ENCODE peak calls at places on chromosomes 2 and 18, in seven cellular contexts. U is K562, K is SK-N-SH, P is HCT116, I is H1, F is HepG2, E is GM12878. X is an unnamed sample.

GRCh38 chr2:174888136-174888535 is 117.0 kb downstream of the CHN1 start:
- DNase-seq in U (no peak), K (no peak), P (no peak), I (no peak), F (no peak), E (no peak), X (no peak)

GRCh38 chr2:170462433-170463205 is 252.5 kb upstream of the SP5 start:
- DNase-seq in U (no peak), K (no peak), P (no peak), I (no peak), F (no peak), E (no peak), X (no peak)

GRCh38 chr18:27668126-27668525 is 483.0 kb upstream of the CHST9 start:
- DNase-seq in U (no peak), K (no peak), P (no peak), I (no peak), F (no peak), E (no peak), X (no peak)

GRCh38 chr2:227767830-227768229 is 22.1 kb downstream of the SCYGR8 start:
- DNase-seq in U (no peak), K (no peak), P (no peak), I (no peak), F (no peak), E (no peak), X (no peak)

GRCh38 chr2:165911231-165911630 is 42.3 kb downstream of the TTC21B start:
- DNase-seq in U (no peak), K (no peak), P (no peak), I (no peak), F (no peak), E (no peak), X (no peak)

GRCh38 chr2:37371979-37372378 is 27.5 kb downstream of the QPCT start:
- DNase-seq in U (no peak), K (no peak), P (no peak), I (no peak), F (no peak), E (no peak), X (no peak)

GRCh38 chr2:169354244-169354643 is 8.1 kb downstream of the LRP2 start:
- DNase-seq in U (no peak), K (no peak), P (no peak), I (no peak), F (no peak), E (no peak), X (no peak)

GRCh38 chr2:152499921-152500320 is 164.9 kb downstream of the FMNL2 start:
- DNase-seq in U (no peak), K (peak; percentile 30), P (no peak), I (no peak), F (no peak), E (no peak), X (no peak)

GRCh38 chr2:177147093-177147694 is 65.4 kb upstream of the HNRNPA3 start:
- DNase-seq in U (peak; percentile 44), K (peak; percentile 40), P (no peak), I (no peak), F (peak; percentile 55), E (peak; percentile 40), X (no peak)

GRCh38 chr18:13112982-13113381 is 105.6 kb upstream of the LDLRAD4 start:
- DNase-seq in U (peak; percentile 55), K (peak; percentile 84), P (peak; percentile 2), I (peak; percentile 64), F (peak; percentile 81), E (no peak), X (no peak)

GRCh38 chr2:223051580-223052375 is at the start of gene KCNE4:
- DNase-seq in U (no peak), K (no peak), P (no peak), I (no peak), F (no peak), E (no peak), X (no peak)

GRCh38 chr2:85009019-85009618 is 38.2 kb downstream of the KCMF1 start:
- DNase-seq in U (no peak), K (no peak), P (no peak), I (no peak), F (no peak), E (no peak), X (no peak)

GRCh38 chr2:133044556-133044955 is 374.6 kb upstream of the LYPD1 start:
- DNase-seq in U (no peak), K (no peak), P (no peak), I (no peak), F (no peak), E (no peak), X (no peak)

GRCh38 chr18:79368681-79369080 is 27.0 kb upstream of the NFATC1 start:
- DNase-seq in U (no peak), K (no peak), P (no peak), I (no peak), F (no peak), E (no peak), X (no peak)

GRCh38 chr2:172613035-172613434 is 57.1 kb downstream of the PDK1 start:
- DNase-seq in U (peak; percentile 24), K (peak; percentile 32), P (no peak), I (no peak), F (no peak), E (no peak), X (no peak)

GRCh38 chr18:57619881-57620280 is 1.8 kb downstream of the NARS1 start:
- DNase-seq in U (no peak), K (no peak), P (no peak), I (no peak), F (no peak), E (no peak), X (no peak)

GRCh38 chr2:227456772-227457171 is 15.2 kb upstream of the AGFG1 start:
- DNase-seq in U (no peak), K (no peak), P (no peak), I (no peak), F (no peak), E (no peak), X (no peak)

GRCh38 chr18:77069931-77070330 is 62.7 kb downstream of the MBP start:
- DNase-seq in U (no peak), K (no peak), P (no peak), I (no peak), F (no peak), E (no peak), X (no peak)
- TF ChIP-seq CTCF in U (no peak), K (no peak), P (no peak), I (no peak), F (no peak), E (no peak), X (no peak)

GRCh38 chr2:74831693-74832530 is 2.0 kb upstream of the HK2 start:
- DNase-seq in U (peak; percentile 59), K (no peak), P (no peak), I (no peak), F (peak; percentile 62), E (no peak), X (no peak)

GRCh38 chr2:74834806-74835755 is 1.2 kb downstream of the HK2 start:
- DNase-seq in U (peak; percentile 81), K (peak; percentile 87), P (no peak), I (peak; percentile 65), F (peak; percentile 55), E (no peak), X (no peak)

GRCh38 chr2:74835831-74836674 is 2.1 kb downstream of the HK2 start:
- DNase-seq in U (peak; percentile 65), K (peak; percentile 75), P (peak; percentile 51), I (no peak), F (peak; percentile 85), E (no peak), X (no peak)

GRCh38 chr2:74836675-74837401 is 2.9 kb downstream of the HK2 start:
- DNase-seq in U (no peak), K (no peak), P (no peak), I (peak; percentile 73), F (no peak), E (no peak), X (no peak)

DNA sequence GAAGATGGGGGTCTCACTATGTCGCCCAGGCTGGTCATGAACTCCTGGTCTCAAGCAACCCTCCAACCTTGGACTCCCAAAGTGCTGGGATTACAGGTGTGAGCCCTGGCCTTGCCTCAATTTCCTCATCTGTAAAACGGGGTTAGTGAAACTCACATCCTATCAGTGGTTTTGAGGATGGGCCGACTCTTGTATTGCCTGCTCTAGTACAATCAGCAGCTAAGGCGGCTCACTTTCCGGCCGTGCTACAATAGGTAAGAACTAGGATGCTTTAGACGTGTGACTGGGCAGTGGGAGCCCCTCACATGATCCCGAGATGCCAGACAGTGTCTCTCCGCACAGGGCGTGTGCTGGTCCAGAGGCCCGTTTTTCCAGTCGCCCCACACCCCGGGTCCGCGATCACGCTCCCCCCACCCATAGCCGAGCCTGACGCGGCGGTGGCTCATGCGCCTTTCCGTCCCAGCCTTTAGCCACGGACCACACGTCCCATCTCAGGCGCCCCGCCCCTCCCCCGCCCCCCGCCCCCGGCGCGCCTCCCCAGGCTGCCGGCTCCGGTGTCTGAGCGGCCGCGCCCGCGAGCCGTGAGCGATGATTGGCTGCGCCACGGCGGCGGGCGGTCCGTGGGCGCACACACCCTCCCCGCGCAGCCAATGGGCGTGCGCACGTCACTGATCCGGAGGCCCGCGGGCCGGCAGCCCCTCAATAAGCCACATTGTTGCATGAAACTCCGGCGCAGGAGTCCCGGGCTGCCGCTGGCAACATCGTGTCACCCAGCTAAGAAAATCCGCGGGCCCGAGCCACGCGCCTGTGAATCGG is at the start of gene HK2:
- DNase-seq in U (peak; percentile 99), K (peak; percentile 99), P (peak; percentile 68), I (peak; percentile 65), F (peak; percentile 85), E (peak; percentile 70), X (no peak)
- H3K27ac ChIP-seq in U (peak within 1 kb of the TSS; percentile 83), K (peak within 1 kb of the TSS; percentile 11), P (peak within 1 kb of the TSS; percentile 73), I (peak within 1 kb of the TSS; percentile 96), F (peak within 1 kb of the TSS; percentile 71), E (peak within 1 kb of the TSS; percentile 73), X (no peak within 1 kb of the TSS)

GRCh38 chr2:158717366-158718195 is 77.5 kb upstream of the DAPL1 start:
- DNase-seq in U (no peak), K (no peak), P (no peak), I (no peak), F (no peak), E (no peak), X (no peak)
- TF ChIP-seq SIN3A in U (no peak), K (no peak), P (no peak), I (no peak), F (no peak), E (no peak), X (no peak)

GRCh38 chr18:11309172-11309571 is 159.8 kb upstream of the PIEZO2 start:
- DNase-seq in U (no peak), K (no peak), P (peak; percentile 18), I (no peak), F (peak; percentile 38), E (no peak), X (no peak)
- TF ChIP-seq CTCF in U (no peak), K (peak; percentile 38), P (no peak), I (no peak), F (peak; percentile 40), E (peak; percentile 19), X (peak; percentile 17)

DNA sequence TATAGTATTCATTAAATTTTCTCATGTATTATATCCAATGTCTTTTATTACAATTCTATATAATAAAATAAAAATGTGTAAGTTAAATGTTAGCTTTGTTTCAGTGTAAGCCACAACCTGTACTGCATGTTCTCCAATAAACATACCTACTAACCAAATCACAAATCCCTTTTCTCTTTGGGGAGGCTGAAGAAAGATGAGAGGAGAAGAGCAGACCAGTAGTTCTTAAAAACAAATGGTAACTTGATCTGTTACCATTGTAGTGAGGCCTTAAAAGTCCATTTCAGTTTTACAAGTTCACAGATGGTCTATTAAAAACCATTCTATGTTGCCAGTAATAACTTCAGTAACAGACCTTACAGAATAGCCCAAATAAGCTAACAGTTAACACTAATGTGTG is 100.5 kb downstream of the SOS1 start:
- DNase-seq in U (no peak), K (no peak), P (no peak), I (no peak), F (no peak), E (no peak), X (no peak)
- H3K27ac ChIP-seq in U (no peak overlapping the region), K (no peak overlapping the region), P (no peak overlapping the region), I (no peak overlapping the region), F (no peak overlapping the region), E (no peak overlapping the region), X (no peak overlapping the region)

GRCh38 chr2:16626497-16626896 is 39.1 kb downstream of the CYRIA start:
- DNase-seq in U (no peak), K (no peak), P (no peak), I (no peak), F (no peak), E (no peak), X (no peak)
- TF ChIP-seq SIN3A in U (no peak), K (no peak), P (no peak), I (no peak), F (no peak), E (no peak), X (no peak)